ENCODE peak calls at places on chromosomes 3 and 15, in six cellular contexts. One of them, this sample, is unnamed.

GRCh38 chr3:185207931-185208746 is 45.7 kb downstream of the EHHADH start:
- DNase-seq in IMR-90: peak
- DNase-seq in H9: no peak
- DNase-seq in neuronal stem cell: no peak
- DNase-seq in mesenchymal stem cell: peak
- DNase-seq in trophoblast cell: no peak
- DNase-seq in this sample: no peak

GRCh38 chr3:122577409-122578028 is at the start of gene PARP15:
- DNase-seq in H9: peak
- DNase-seq in mesenchymal stem cell: peak
- DNase-seq in neuronal stem cell: no peak
- DNase-seq in IMR-90: no peak
- DNase-seq in trophoblast cell: no peak
- DNase-seq in this sample: peak

GRCh38 chr3:138451595-138452162 is 17.3 kb downstream of the ESYT3 start:
- DNase-seq in trophoblast cell: no peak
- DNase-seq in neuronal stem cell: no peak
- DNase-seq in mesenchymal stem cell: no peak
- DNase-seq in H9: peak
- DNase-seq in IMR-90: no peak
- DNase-seq in this sample: no peak

GRCh38 chr15:90530250-90531051 is 728 bp downstream of the CRTC3 start:
- DNase-seq in neuronal stem cell: peak
- DNase-seq in mesenchymal stem cell: peak
- DNase-seq in IMR-90: peak
- DNase-seq in H9: peak
- DNase-seq in trophoblast cell: peak
- DNase-seq in this sample: no peak

GRCh38 chr3:46667061-46667621 is 26.3 kb downstream of the ALS2CL start:
- DNase-seq in trophoblast cell: no peak
- DNase-seq in H9: peak
- DNase-seq in mesenchymal stem cell: no peak
- DNase-seq in IMR-90: no peak
- DNase-seq in neuronal stem cell: no peak
- DNase-seq in this sample: no peak

GRCh38 chr3:177652556-177653290 is 455.4 kb upstream of the TBL1XR1 start:
- DNase-seq in neuronal stem cell: no peak
- DNase-seq in IMR-90: no peak
- DNase-seq in trophoblast cell: no peak
- DNase-seq in mesenchymal stem cell: no peak
- DNase-seq in H9: no peak
- DNase-seq in this sample: no peak

GRCh38 chr3:72739521-72740466 is 108.5 kb downstream of the SHQ1 start:
- DNase-seq in mesenchymal stem cell: no peak
- DNase-seq in trophoblast cell: no peak
- DNase-seq in H9: no peak
- DNase-seq in neuronal stem cell: no peak
- DNase-seq in IMR-90: peak
- DNase-seq in this sample: no peak

GRCh38 chr3:72273615-72274014 is 488.7 kb upstream of the PROK2 start:
- DNase-seq in IMR-90: peak
- DNase-seq in H9: peak
- DNase-seq in trophoblast cell: peak
- DNase-seq in mesenchymal stem cell: peak
- DNase-seq in neuronal stem cell: no peak
- DNase-seq in this sample: no peak

GRCh38 chr15:31387483-31388118 is 61.0 kb downstream of the KLF13 start:
- DNase-seq in trophoblast cell: no peak
- DNase-seq in IMR-90: peak
- DNase-seq in mesenchymal stem cell: no peak
- DNase-seq in neuronal stem cell: no peak
- DNase-seq in H9: no peak
- DNase-seq in this sample: no peak

GRCh38 chr3:143963946-143964345 is 7.7 kb upstream of the DIPK2A start:
- DNase-seq in mesenchymal stem cell: peak
- DNase-seq in trophoblast cell: no peak
- DNase-seq in H9: no peak
- DNase-seq in IMR-90: no peak
- DNase-seq in neuronal stem cell: no peak
- DNase-seq in this sample: no peak
- H3K14ac ChIP-seq in mesenchymal stem cell: no peak
- H3K14ac ChIP-seq in trophoblast cell: no peak
- H3K14ac ChIP-seq in H9: no peak
- H3K14ac ChIP-seq in IMR-90: no peak
- H3K14ac ChIP-seq in neuronal stem cell: no peak
- H3K14ac ChIP-seq in this sample: no peak

GRCh38 chr15:62658498-62658897 is 384.0 kb upstream of the TPM1 start:
- DNase-seq in H9: no peak
- DNase-seq in trophoblast cell: no peak
- DNase-seq in mesenchymal stem cell: peak
- DNase-seq in IMR-90: no peak
- DNase-seq in neuronal stem cell: no peak
- DNase-seq in this sample: no peak
- H3K14ac ChIP-seq in H9: no peak
- H3K14ac ChIP-seq in trophoblast cell: no peak
- H3K14ac ChIP-seq in mesenchymal stem cell: no peak
- H3K14ac ChIP-seq in IMR-90: no peak
- H3K14ac ChIP-seq in neuronal stem cell: no peak
- H3K14ac ChIP-seq in this sample: no peak

GRCh38 chr15:100821327-100821726 is 58.3 kb upstream of the ALDH1A3 start:
- DNase-seq in neuronal stem cell: no peak
- DNase-seq in H9: no peak
- DNase-seq in trophoblast cell: no peak
- DNase-seq in mesenchymal stem cell: no peak
- DNase-seq in IMR-90: no peak
- DNase-seq in this sample: no peak

GRCh38 chr15:100824211-100824610 is 55.4 kb upstream of the ALDH1A3 start:
- DNase-seq in neuronal stem cell: no peak
- DNase-seq in IMR-90: no peak
- DNase-seq in mesenchymal stem cell: no peak
- DNase-seq in H9: no peak
- DNase-seq in trophoblast cell: no peak
- DNase-seq in this sample: no peak

GRCh38 chr15:100818927-100819326 is 60.7 kb upstream of the ALDH1A3 start:
- DNase-seq in H9: no peak
- DNase-seq in mesenchymal stem cell: no peak
- DNase-seq in IMR-90: peak
- DNase-seq in neuronal stem cell: no peak
- DNase-seq in trophoblast cell: no peak
- DNase-seq in this sample: no peak
- H3K14ac ChIP-seq in H9: no peak
- H3K14ac ChIP-seq in mesenchymal stem cell: no peak
- H3K14ac ChIP-seq in IMR-90: no peak
- H3K14ac ChIP-seq in neuronal stem cell: no peak
- H3K14ac ChIP-seq in trophoblast cell: no peak
- H3K14ac ChIP-seq in this sample: no peak

GRCh38 chr3:54240-54639 is 142.3 kb upstream of the CHL1 start:
- DNase-seq in neuronal stem cell: no peak
- DNase-seq in H9: no peak
- DNase-seq in trophoblast cell: no peak
- DNase-seq in mesenchymal stem cell: no peak
- DNase-seq in IMR-90: no peak
- DNase-seq in this sample: no peak
- H3K14ac ChIP-seq in neuronal stem cell: no peak
- H3K14ac ChIP-seq in H9: no peak
- H3K14ac ChIP-seq in trophoblast cell: no peak
- H3K14ac ChIP-seq in mesenchymal stem cell: no peak
- H3K14ac ChIP-seq in IMR-90: no peak
- H3K14ac ChIP-seq in this sample: no peak